ENCODE peak calls at places on chromosomes 13 and 19, in nine cellular contexts. I is colonic mucosa, X is transverse colon, N is right lobe of liver, R is lower lobe of right lung, G is thoracic aorta, W is spleen, S is dorsolateral prefrontal cortex, C is left ventricle myocardium inferior. K is an unnamed sample.

GRCh38 chr13:95275322-95276118 is 25.7 kb downstream of the ABCC4 start:
- DNase-seq in I (no peak), X (no peak), N (no peak), R (no peak), G (no peak), W (no peak), S (no peak), C (no peak), K (no peak)

GRCh38 chr13:59099182-59099950 is 1064.4 kb downstream of the DIAPH3 start:
- DNase-seq in I (no peak), X (no peak), N (no peak), R (no peak), G (no peak), W (no peak), S (no peak), C (no peak), K (no peak)

GRCh38 chr13:101594936-101595335 is 142.5 kb downstream of the ITGBL1 start:
- DNase-seq in I (no peak), X (no peak), N (no peak), R (no peak), G (no peak), W (no peak), S (no peak), C (no peak), K (no peak)

GRCh38 chr19:4174212-4174894 is 8.0 kb downstream of the SIRT6 start:
- DNase-seq in I (peak; percentile 70), X (peak; percentile 65), N (no peak), R (no peak), G (no peak), W (no peak), S (no peak), C (no peak), K (no peak)

GRCh38 chr13:75569576-75569975 is 20.0 kb downstream of the UCHL3 start:
- DNase-seq in I (no peak), X (no peak), N (no peak), R (no peak), G (no peak), W (no peak), S (no peak), C (no peak), K (no peak)

GRCh38 chr19:47661571-47661970 is 51.7 kb upstream of the EHD2 start:
- DNase-seq in I (no peak), X (no peak), N (no peak), R (no peak), G (no peak), W (no peak), S (no peak), C (no peak), K (no peak)

GRCh38 chr13:49220035-49220855 is at the start of gene MLNR:
- DNase-seq in I (peak; percentile 44), X (no peak), N (no peak), R (peak; percentile 53), G (no peak), W (peak; percentile 85), S (no peak), C (no peak), K (no peak)

GRCh38 chr19:46607441-46607841 is 6.3 kb downstream of the CALM3 start:
- DNase-seq in I (peak; percentile 15), X (peak; percentile 6), N (no peak), R (peak; percentile 27), G (no peak), W (peak; percentile 71), S (peak; percentile 70), C (no peak), K (no peak)

GRCh38 chr13:89465366-89465765 is 1794.2 kb downstream of the SLITRK5 start:
- DNase-seq in I (no peak), X (no peak), N (no peak), R (no peak), G (no peak), W (no peak), S (no peak), C (no peak), K (no peak)

GRCh38 chr13:93776936-93777335 is 550.3 kb downstream of the GPC6 start:
- DNase-seq in I (no peak), X (no peak), N (no peak), R (no peak), G (no peak), W (no peak), S (no peak), C (no peak), K (peak; percentile 32)

GRCh38 chr13:76293346-76293745 is 592.9 kb downstream of the KCTD12 start:
- DNase-seq in I (no peak), X (no peak), N (no peak), R (no peak), G (no peak), W (no peak), S (no peak), C (no peak), K (peak; percentile 55)

GRCh38 chr19:13817615-13818371 is 22.6 kb downstream of the ZSWIM4 start:
- DNase-seq in I (peak; percentile 92), X (peak; percentile 87), N (no peak), R (peak; percentile 89), G (no peak), W (peak; percentile 72), S (no peak), C (no peak), K (no peak)

GRCh38 chr19:49165865-49166301 is 8.3 kb downstream of the TRPM4 start:
- DNase-seq in I (no peak), X (peak; percentile 22), N (no peak), R (no peak), G (no peak), W (no peak), S (no peak), C (no peak), K (no peak)

GRCh38 chr19:18278521-18279265 is 2.7 kb downstream of the JUND start:
- DNase-seq in I (peak; percentile 43), X (peak; percentile 55), N (no peak), R (no peak), G (no peak), W (peak; percentile 81), S (no peak), C (no peak), K (no peak)

GRCh38 chr19:35207391-35207871 is 21.1 kb downstream of the FAM187B start:
- DNase-seq in I (peak; percentile 4), X (no peak), N (no peak), R (no peak), G (no peak), W (no peak), S (no peak), C (no peak), K (no peak)

DNA sequence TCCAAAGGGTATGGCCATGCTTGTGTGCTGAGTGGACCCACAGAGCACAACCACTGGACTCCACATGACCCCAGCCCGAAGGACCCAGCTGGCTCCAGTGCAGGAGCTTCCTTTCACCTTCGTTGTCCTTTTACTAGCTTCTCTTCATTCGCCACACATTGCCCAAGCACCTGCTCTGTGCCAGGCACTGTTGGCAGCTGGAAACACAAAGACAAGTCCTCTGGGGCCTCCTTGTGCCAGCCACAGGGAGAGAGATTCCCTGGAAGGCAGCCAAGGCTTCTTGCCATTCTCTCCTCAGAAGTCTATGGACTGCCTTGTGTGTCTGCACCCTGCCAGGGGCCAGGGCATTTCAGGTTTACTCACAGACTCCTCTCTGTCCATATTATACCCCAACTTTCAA is 57.0 kb downstream of the CHST8 start:
- DNase-seq in I (no peak), X (no peak), N (peak; percentile 31), R (no peak), G (no peak), W (peak; percentile 18), S (peak; percentile 53), C (no peak), K (no peak)
- H3K27me3 ChIP-seq in I (no peaks in the 10 kb centered on the region), X (peaks cover 12% of the 10 kb centered on the region), N (no peaks in the 10 kb centered on the region), R (peaks cover 29% of the 10 kb centered on the region), G (no peaks in the 10 kb centered on the region), W (peaks cover 35% of the 10 kb centered on the region), S (no peaks in the 10 kb centered on the region), C (peaks cover 98% of the 10 kb centered on the region), K (no peaks in the 10 kb centered on the region)

DNA sequence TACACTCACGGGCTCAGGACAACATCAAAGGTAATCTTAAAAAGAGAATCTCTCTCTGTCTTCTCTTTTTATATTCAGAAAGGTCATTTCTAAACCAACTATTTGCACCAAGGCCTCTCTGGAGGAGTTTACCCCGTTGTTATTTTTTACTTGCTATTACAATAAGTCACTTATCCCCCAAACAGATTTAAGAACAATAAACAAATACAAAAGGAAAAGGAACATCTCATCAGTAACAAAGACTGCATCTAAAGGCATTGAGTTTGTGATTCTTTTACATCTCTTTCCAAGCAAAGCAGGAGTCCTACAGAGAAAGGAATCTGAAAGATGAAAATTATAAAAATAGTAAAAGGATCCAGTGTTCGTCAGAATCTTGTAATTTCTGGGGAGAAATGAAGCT is 75.4 kb downstream of the GGACT start:
- DNase-seq in I (no peak), X (no peak), N (no peak), R (no peak), G (no peak), W (no peak), S (no peak), C (no peak), K (no peak)
- TF ChIP-seq CTCF in I (no peak), X (no peak), N (no peak), R (no peak), G (no peak), W (no peak), S (no peak), C (no peak), K (no peak)

DNA sequence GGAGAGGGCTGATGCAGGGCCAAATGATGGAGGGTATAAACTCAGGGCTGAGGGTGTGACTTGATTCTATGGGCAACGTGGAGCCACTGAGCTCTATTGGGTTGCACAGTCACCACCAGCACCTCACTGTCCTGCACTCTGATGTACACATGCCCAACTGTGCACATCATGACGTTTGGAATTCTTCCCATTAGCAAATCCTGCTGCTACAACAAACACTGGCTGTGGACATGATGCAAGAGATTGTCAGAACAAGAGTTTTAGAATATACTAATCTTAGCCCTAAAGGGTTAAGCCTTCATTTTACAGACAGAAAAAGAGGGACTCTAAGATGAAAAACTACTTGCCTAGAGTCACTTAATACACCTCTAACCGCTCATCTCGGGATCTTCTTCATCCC is 2.4 kb upstream of the TTYH1 start:
- DNase-seq in I (no peak), X (no peak), N (no peak), R (no peak), G (no peak), W (no peak), S (no peak), C (no peak), K (no peak)
- H3K4me3 ChIP-seq in I (no peak overlapping the region), X (no peak overlapping the region), N (no peak overlapping the region), R (no peak overlapping the region), G (no peak overlapping the region), W (no peak overlapping the region), S (no peak overlapping the region), C (no peak overlapping the region), K (no peak overlapping the region)

DNA sequence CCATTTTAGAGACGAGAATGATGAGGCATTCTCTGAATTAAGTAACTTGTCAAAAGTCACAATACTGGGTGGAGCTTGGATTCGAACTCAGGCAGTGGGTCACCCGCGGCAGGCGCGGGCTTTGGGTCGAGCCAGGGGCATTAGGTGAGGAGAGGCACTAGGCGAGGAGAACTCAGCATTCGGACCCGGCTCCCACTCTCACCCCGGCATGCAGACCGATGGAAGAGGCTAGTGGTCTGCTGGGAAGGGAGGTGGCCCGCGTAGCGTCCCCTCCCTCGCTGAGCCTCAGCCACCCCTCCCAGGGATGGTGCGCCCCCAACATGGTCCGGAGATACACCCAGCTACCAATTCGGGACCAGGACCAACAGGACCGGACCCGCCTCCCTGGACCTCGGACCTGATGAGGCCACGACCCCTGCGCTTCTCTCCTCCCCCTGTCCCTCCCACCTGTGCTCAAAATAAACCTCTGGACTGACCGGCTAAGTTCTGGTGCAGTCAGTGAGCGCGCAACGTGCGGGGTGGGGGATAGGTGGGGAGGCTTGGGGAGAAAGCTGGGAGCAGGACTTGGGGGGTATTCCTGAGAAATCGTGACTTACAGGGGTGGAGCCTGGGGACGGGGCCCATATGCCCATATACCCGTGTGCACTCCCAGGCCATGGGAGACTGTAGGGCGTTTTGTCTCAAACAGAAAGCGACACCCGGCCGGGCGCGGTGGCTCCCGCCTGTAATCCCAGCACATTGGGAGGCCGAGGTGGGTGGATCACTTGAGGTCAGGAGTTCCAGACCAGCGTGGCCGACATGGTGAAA is 1.3 kb upstream of the SNAPC2 start:
- DNase-seq in I (no peak), X (no peak), N (peak; percentile 95), R (no peak), G (no peak), W (peak; percentile 80), S (no peak), C (no peak), K (no peak)
- H3K27me3 ChIP-seq in I (peaks cover 41% of the 10 kb centered on the region), X (peaks cover 59% of the 10 kb centered on the region), N (no peaks in the 10 kb centered on the region), R (peaks cover 45% of the 10 kb centered on the region), G (no peaks in the 10 kb centered on the region), W (peaks cover 61% of the 10 kb centered on the region), S (peaks cover 28% of the 10 kb centered on the region), C (peaks cover 55% of the 10 kb centered on the region), K (no peaks in the 10 kb centered on the region)